ENCODE peak calls at places on chromosomes 7 and 10, in seven cellular contexts. W, G, D, R, M, A and I are unnamed samples.

GRCh38 chr10:65827344-65827743 is 1098.5 kb upstream of the LRRTM3 start:
- DNase-seq in W (no peak), R (no peak), G (no peak), M (no peak), D (no peak), A (no peak), I (no peak)

GRCh38 chr7:44894881-44895600 is 9.7 kb upstream of the PURB start:
- DNase-seq in W (no peak), G (no peak), R (no peak), A (no peak), M (no peak), D (no peak), I (no peak)

GRCh38 chr10:35425596-35425995 is 89.3 kb downstream of the CCNY start:
- DNase-seq in D (no peak), A (no peak), M (no peak), R (no peak), G (no peak), W (no peak), I (no peak)

GRCh38 chr7:97117372-97118188 is at the start of gene SDHAF3:
- DNase-seq in R (peak), M (peak), W (peak), A (peak), D (peak), G (peak), I (peak)

GRCh38 chr7:44849277-44850210 is 1.7 kb upstream of the H2AZ2 start:
- DNase-seq in R (no peak), A (no peak), G (no peak), D (no peak), W (no peak), M (no peak), I (no peak)

GRCh38 chr7:29957921-29958320 is 31.7 kb downstream of the SCRN1 start:
- DNase-seq in G (no peak), A (no peak), W (no peak), M (no peak), R (no peak), D (no peak), I (no peak)

GRCh38 chr10:77784856-77785255 is 141.7 kb downstream of the DLG5 start:
- DNase-seq in R (no peak), G (no peak), M (no peak), D (no peak), A (no peak), W (no peak), I (no peak)

GRCh38 chr7:44793919-44794715 is 2.4 kb upstream of the PPIA start:
- DNase-seq in M (no peak), A (no peak), D (no peak), W (no peak), R (no peak), G (no peak), I (no peak)

GRCh38 chr7:87600130-87601124 is at the start of gene ABCB1:
- DNase-seq in R (peak), G (peak), W (peak), D (peak), A (peak), M (peak), I (peak)

GRCh38 chr7:150406565-150407421 is 27.7 kb downstream of the ZNF775 start:
- DNase-seq in G (no peak), D (no peak), R (peak), W (peak), M (no peak), A (no peak), I (no peak)

GRCh38 chr7:151897201-151897711 is 20.3 kb upstream of the PRKAG2 start:
- DNase-seq in A (no peak), G (no peak), R (peak), M (peak), W (no peak), D (no peak), I (no peak)

GRCh38 chr10:115772606-115773005 is 500.4 kb downstream of the GFRA1 start:
- DNase-seq in A (no peak), W (no peak), M (no peak), R (no peak), D (no peak), G (no peak), I (no peak)

GRCh38 chr7:131212114-131212513 is 115.6 kb upstream of the MKLN1 start:
- DNase-seq in A (no peak), M (peak), G (no peak), D (no peak), W (no peak), R (no peak), I (no peak)

GRCh38 chr10:102113956-102114857 is 6.0 kb downstream of the LDB1 start:
- DNase-seq in G (no peak), R (no peak), W (no peak), D (no peak), M (no peak), A (no peak), I (no peak)

GRCh38 chr7:158302274-158303070 is 285.2 kb downstream of the PTPRN2 start:
- DNase-seq in R (no peak), M (no peak), A (no peak), D (no peak), W (no peak), G (no peak), I (no peak)

GRCh38 chr10:119198438-119198837 is 8.9 kb upstream of the GRK5 start:
- DNase-seq in A (peak), R (no peak), M (no peak), W (peak), G (no peak), D (no peak), I (no peak)